ENCODE peak calls at places on chromosomes 2 and 18, in seven cellular contexts. K, N, W, C, A, M and D are unnamed samples.

GRCh38 chr2:110804915-110805314 is 72.5 kb downstream of the ACOXL start:
- DNase-seq in K (peak; percentile 20), N (no peak), W (no peak), C (no peak), A (peak; percentile 12), M (no peak), D (no peak)

GRCh38 chr2:183898641-183899040 is 699.7 kb upstream of the ZNF804A start:
- DNase-seq in K (no peak), N (no peak), W (no peak), C (no peak), A (no peak), M (no peak), D (no peak)

GRCh38 chr2:238942941-238943715 is 95.2 kb downstream of the TWIST2 start:
- DNase-seq in K (no peak), N (no peak), W (peak; percentile 42), C (no peak), A (no peak), M (peak; percentile 28), D (no peak)

GRCh38 chr2:215683295-215683694 is 247.4 kb upstream of the FN1 start:
- DNase-seq in K (no peak), N (no peak), W (no peak), C (no peak), A (no peak), M (no peak), D (no peak)

GRCh38 chr2:27931361-27931937 is 40.9 kb downstream of the BABAM2 start:
- DNase-seq in K (no peak), N (no peak), W (no peak), C (no peak), A (no peak), M (no peak), D (no peak)

GRCh38 chr2:20562540-20563225 is 88.2 kb downstream of the HS1BP3 start:
- DNase-seq in K (no peak), N (peak; percentile 38), W (no peak), C (no peak), A (no peak), M (no peak), D (no peak)

GRCh38 chr2:25712455-25712854 is 39.1 kb upstream of the DTNB start:
- DNase-seq in K (no peak), N (no peak), W (no peak), C (no peak), A (no peak), M (no peak), D (no peak)

GRCh38 chr2:64876137-64876647 is 113.0 kb upstream of the SLC1A4 start:
- DNase-seq in K (no peak), N (no peak), W (peak; percentile 82), C (peak; percentile 46), A (no peak), M (peak; percentile 75), D (peak; percentile 34)

GRCh38 chr2:97734061-97734912 is 20.9 kb downstream of the ZAP70 start:
- DNase-seq in K (no peak), N (no peak), W (no peak), C (no peak), A (no peak), M (no peak), D (no peak)

GRCh38 chr18:61096231-61096630 is 237.0 kb upstream of the CDH20 start:
- DNase-seq in K (no peak), N (no peak), W (no peak), C (no peak), A (no peak), M (no peak), D (no peak)

GRCh38 chr2:197163755-197164753 is 146.5 kb downstream of the ANKRD44 start:
- DNase-seq in K (no peak), N (peak; percentile 47), W (no peak), C (no peak), A (no peak), M (no peak), D (no peak)

GRCh38 chr2:12416600-12416999 is 300.1 kb upstream of the TRIB2 start:
- DNase-seq in K (no peak), N (no peak), W (peak; percentile 23), C (peak; percentile 21), A (peak; percentile 40), M (peak; percentile 64), D (no peak)

GRCh38 chr2:216486708-216487107 is 11.9 kb upstream of the RPL37A start:
- DNase-seq in K (no peak), N (no peak), W (no peak), C (no peak), A (no peak), M (no peak), D (no peak)